ENCODE peak calls at places on chromosome 5, in four cellular contexts. P is GF-D8, F is T-helper 1 cell, G is HuH-7. L is an unnamed sample.

GRCh38 chr5:115284021-115284420 is 12.4 kb downstream of the CCDC112 start:
- DNase-seq in P (no peak), F (no peak), G (no peak), L (no peak)

GRCh38 chr5:148042920-148043319 is 20.9 kb upstream of the SPINK5 start:
- DNase-seq in P (no peak), F (no peak), G (no peak), L (no peak)

GRCh38 chr5:30387974-30388632 is 805.4 kb upstream of the CDH6 start:
- DNase-seq in P (no peak), F (no peak), G (no peak), L (no peak)

GRCh38 chr5:132184588-132184987 is 43.1 kb downstream of the P4HA2 start:
- DNase-seq in P (no peak), F (no peak), G (no peak), L (no peak)

GRCh38 chr5:146965781-146966659 is 87.5 kb upstream of the PPP2R2B start:
- DNase-seq in P (no peak), F (no peak), G (peak; percentile 34), L (peak; percentile 60)

GRCh38 chr5:56974241-56974640 is 22.3 kb upstream of the MIER3 start:
- DNase-seq in P (no peak), F (no peak), G (no peak), L (no peak)

GRCh38 chr5:136209346-136209910 is 16.5 kb upstream of the SMIM32 start:
- DNase-seq in P (no peak), F (no peak), G (no peak), L (no peak)

GRCh38 chr5:140018517-140018916 is 24.6 kb downstream of the NRG2 start:
- DNase-seq in P (no peak), F (no peak), G (no peak), L (no peak)

GRCh38 chr5:64622991-64623390 is 67.3 kb upstream of the SHISAL2B start:
- DNase-seq in P (no peak), F (no peak), G (no peak), L (no peak)

GRCh38 chr5:124732891-124733670 is 13.4 kb downstream of the ZNF608 start:
- DNase-seq in P (no peak), F (no peak), G (no peak), L (no peak)

GRCh38 chr5:9149988-9150387 is 395.9 kb downstream of the SEMA5A start:
- DNase-seq in P (no peak), F (no peak), G (no peak), L (no peak)

GRCh38 chr5:60779431-60779830 is 64.6 kb downstream of the ELOVL7 start:
- DNase-seq in P (no peak), F (no peak), G (no peak), L (no peak)

GRCh38 chr5:153551537-153552079 is 61.1 kb downstream of the GRIA1 start:
- DNase-seq in P (no peak), F (no peak), G (no peak), L (no peak)

GRCh38 chr5:94621763-94622162 is 3.3 kb downstream of the SLF1 start:
- DNase-seq in P (no peak), F (no peak), G (no peak), L (no peak)

GRCh38 chr5:157159209-157159751 is 6.8 kb downstream of the GARIN3 start:
- DNase-seq in P (no peak), F (no peak), G (no peak), L (no peak)

GRCh38 chr5:1292139-1292538 is 2.7 kb downstream of the TERT start:
- DNase-seq in P (no peak), F (no peak), G (no peak), L (no peak)

GRCh38 chr5:43357067-43357466 is 43.9 kb upstream of the HMGCS1 start:
- DNase-seq in P (no peak), F (no peak), G (no peak), L (no peak)

GRCh38 chr5:87110721-87111120 is 157.0 kb upstream of the RASA1 start:
- DNase-seq in P (no peak), F (no peak), G (no peak), L (no peak)

GRCh38 chr5:132182366-132183040 is 45.1 kb downstream of the P4HA2 start:
- DNase-seq in P (no peak), F (no peak), G (no peak), L (no peak)

GRCh38 chr5:178227929-178228328 is 4.7 kb downstream of the PHYKPL start:
- DNase-seq in P (no peak), F (no peak), G (no peak), L (no peak)

GRCh38 chr5:55665065-55665464 is 47.1 kb downstream of the SLC38A9 start:
- DNase-seq in P (no peak), F (no peak), G (no peak), L (no peak)

GRCh38 chr5:10563940-10564837 is at the start of gene ANKRD33B:
- DNase-seq in P (peak; percentile 79), F (peak; percentile 60), G (peak; percentile 79), L (peak; percentile 94)

GRCh38 chr5:106171708-106172107 is 1499.0 kb downstream of the EFNA5 start:
- DNase-seq in P (no peak), F (no peak), G (no peak), L (no peak)

GRCh38 chr5:22242532-22242931 is 610.6 kb downstream of the CDH12 start:
- DNase-seq in P (no peak), F (no peak), G (no peak), L (no peak)

GRCh38 chr5:178196413-178196812 is 7.9 kb upstream of the HNRNPAB start:
- DNase-seq in P (no peak), F (no peak), G (no peak), L (no peak)

GRCh38 chr5:113447651-113448050 is 12.9 kb upstream of the TSSK1B start:
- DNase-seq in P (no peak), F (no peak), G (peak; percentile 42), L (no peak)

GRCh38 chr5:79581535-79581934 is 30.7 kb upstream of the TENT2 start:
- DNase-seq in P (no peak), F (no peak), G (peak; percentile 15), L (no peak)

GRCh38 chr5:14270212-14270702 is 127.1 kb downstream of the TRIO start:
- DNase-seq in P (peak; percentile 13), F (no peak), G (peak; percentile 52), L (no peak)

GRCh38 chr5:37871023-37871815 is 31.4 kb upstream of the GDNF start:
- DNase-seq in P (no peak), F (no peak), G (no peak), L (no peak)

GRCh38 chr5:56303511-56303910 is 70.4 kb upstream of the ANKRD55 start:
- DNase-seq in P (no peak), F (no peak), G (no peak), L (no peak)

GRCh38 chr5:62791059-62791458 is 212.4 kb downstream of the LRRC70 start:
- DNase-seq in P (no peak), F (no peak), G (no peak), L (no peak)